ENCODE peak calls at places on chromosomes 16 and 17, in nine cellular contexts. X is iPS DF 6.9; N is left lung; L is PC-9; R is effector memory CD4-positive, alpha-beta T cell; V is IMR-90; C is ovary; W is SJSA1; J is kidney. G is an unnamed sample. For H3K9me3, the result is how much of the 10 kb centered on the place peaks cover.

GRCh38 chr17:74739227-74739831 is 2.3 kb downstream of the RAB37 start:
- DNase-seq in X (no peak), N (no peak), L (no peak), R (no peak), V (no peak), C (no peak), W (no peak), J (no peak), G (no peak)

GRCh38 chr17:30586818-30587595 is 109.8 kb downstream of the GOSR1 start:
- DNase-seq in X (no peak), N (no peak), L (peak), R (no peak), V (peak), C (no peak), W (no peak), J (no peak), G (no peak)

GRCh38 chr16:2033057-2033911 is 6.6 kb downstream of the NHERF2 start:
- DNase-seq in X (no peak), N (no peak), L (no peak), R (no peak), V (peak), C (peak), W (peak), J (peak), G (peak)

GRCh38 chr16:80803341-80804060 is 897 bp downstream of the CDYL2 start:
- DNase-seq in X (no peak), N (peak), L (no peak), R (no peak), V (no peak), C (no peak), W (no peak), J (peak), G (peak)

GRCh38 chr16:66677179-66677578 is 19.4 kb downstream of the CMTM4 start:
- DNase-seq in X (no peak), N (no peak), L (no peak), R (no peak), V (no peak), C (no peak), W (no peak), J (no peak), G (no peak)

GRCh38 chr17:55391764-55392467 is 29.7 kb downstream of the MMD start:
- DNase-seq in X (no peak), N (no peak), L (no peak), R (no peak), V (no peak), C (no peak), W (no peak), J (no peak), G (no peak)

GRCh38 chr16:53773150-53773846 is 69.3 kb downstream of the FTO start:
- DNase-seq in X (peak), N (no peak), L (peak), R (no peak), V (peak), C (no peak), W (peak), J (no peak), G (no peak)

GRCh38 chr17:45120558-45120957 is 11.8 kb downstream of the PLCD3 start:
- DNase-seq in X (no peak), N (no peak), L (no peak), R (no peak), V (no peak), C (peak), W (no peak), J (no peak), G (no peak)

GRCh38 chr16:471353-472198 is 46.1 kb downstream of the RAB11FIP3 start:
- DNase-seq in X (peak), N (no peak), L (no peak), R (no peak), V (peak), C (no peak), W (no peak), J (no peak), G (peak)

GRCh38 chr17:80008383-80008840 is 27.3 kb downstream of the TBC1D16 start:
- DNase-seq in X (peak), N (peak), L (peak), R (peak), V (peak), C (peak), W (peak), J (peak), G (peak)

GRCh38 chr16:11957591-11958395 is 7.2 kb upstream of the TNFRSF17 start:
- DNase-seq in X (no peak), N (no peak), L (no peak), R (no peak), V (peak), C (no peak), W (no peak), J (no peak), G (no peak)

GRCh38 chr17:8837438-8838075 is 29.9 kb downstream of the PIK3R6 start:
- DNase-seq in X (no peak), N (no peak), L (no peak), R (no peak), V (no peak), C (no peak), W (peak), J (no peak), G (no peak)

GRCh38 chr17:50199651-50200446 is 1.6 kb downstream of the COL1A1 start:
- DNase-seq in X (no peak), N (peak), L (peak), R (peak), V (peak), C (peak), W (peak), J (peak), G (peak)

GRCh38 chr17:28682655-28683054 is 20.6 kb downstream of the SUPT6H start:
- DNase-seq in X (no peak), N (no peak), L (no peak), R (no peak), V (no peak), C (no peak), W (no peak), J (peak), G (no peak)

GRCh38 chr17:31877911-31878702 is 19.1 kb upstream of the COPRS start:
- DNase-seq in X (no peak), N (no peak), L (no peak), R (no peak), V (peak), C (no peak), W (no peak), J (no peak), G (no peak)

GRCh38 chr17:17254026-17254425 is 17.1 kb upstream of the FLCN start:
- DNase-seq in X (no peak), N (no peak), L (no peak), R (no peak), V (peak), C (no peak), W (no peak), J (no peak), G (no peak)

GRCh38 chr16:61791465-61791864 is 244.8 kb downstream of the CDH8 start:
- DNase-seq in X (no peak), N (no peak), L (no peak), R (no peak), V (no peak), C (no peak), W (no peak), J (no peak), G (no peak)

GRCh38 chr16:14502256-14502875 is 127.7 kb downstream of the PARN start:
- DNase-seq in X (no peak), N (no peak), L (peak), R (no peak), V (no peak), C (no peak), W (no peak), J (no peak), G (no peak)

GRCh38 chr17:52036416-52036815 is 122.1 kb downstream of the CA10 start:
- DNase-seq in X (no peak), N (no peak), L (no peak), R (no peak), V (no peak), C (no peak), W (no peak), J (no peak), G (no peak)

GRCh38 chr16:86628614-86629013 is 50.3 kb downstream of the FOXL1 start:
- DNase-seq in X (no peak), N (no peak), L (no peak), R (no peak), V (peak), C (no peak), W (no peak), J (no peak), G (no peak)

GRCh38 chr16:28012031-28012445 is 51.5 kb downstream of the GSG1L start:
- DNase-seq in X (no peak), N (no peak), L (no peak), R (no peak), V (peak), C (no peak), W (no peak), J (no peak), G (no peak)

GRCh38 chr16:86064431-86065250 is 165.7 kb downstream of the IRF8 start:
- DNase-seq in X (no peak), N (peak), L (no peak), R (no peak), V (no peak), C (no peak), W (no peak), J (peak), G (no peak)

GRCh38 chr17:32161506-32162365 is 19.4 kb downstream of the RHOT1 start:
- DNase-seq in X (no peak), N (no peak), L (peak), R (no peak), V (peak), C (no peak), W (peak), J (no peak), G (no peak)

GRCh38 chr16:2686912-2687507 is 4.7 kb downstream of the KCTD5 start:
- DNase-seq in X (no peak), N (peak), L (no peak), R (no peak), V (no peak), C (no peak), W (no peak), J (peak), G (no peak)

GRCh38 chr17:2949469-2950044 is 113.8 kb downstream of the OR1D5 start:
- DNase-seq in X (no peak), N (no peak), L (peak), R (no peak), V (peak), C (no peak), W (no peak), J (no peak), G (no peak)

GRCh38 chr17:43791589-43791988 is 11.4 kb downstream of the CFAP97D1 start:
- DNase-seq in X (no peak), N (no peak), L (peak), R (no peak), V (peak), C (no peak), W (no peak), J (no peak), G (no peak)

GRCh38 chr17:980406-981291 is 1.1 kb upstream of the NXN start:
- DNase-seq in X (no peak), N (no peak), L (peak), R (peak), V (peak), C (peak), W (peak), J (peak), G (peak)

GRCh38 chr16:71557299-71557698 is 19.6 kb downstream of the TAT start:
- DNase-seq in X (no peak), N (no peak), L (no peak), R (no peak), V (no peak), C (no peak), W (no peak), J (no peak), G (no peak)

GRCh38 chr17:61384384-61385090 is 15.1 kb upstream of the TBX2 start:
- DNase-seq in X (no peak), N (peak), L (no peak), R (no peak), V (no peak), C (no peak), W (no peak), J (peak), G (no peak)

GRCh38 chr17:18181358-18181757 is 2.3 kb upstream of the ALKBH5 start:
- DNase-seq in X (no peak), N (no peak), L (no peak), R (no peak), V (peak), C (peak), W (no peak), J (no peak), G (no peak)

GRCh38 chr17:59565959-59566324 is 532 bp downstream of the DHX40 start:
- DNase-seq in X (peak), N (no peak), L (peak), R (peak), V (peak), C (peak), W (peak), J (peak), G (peak)

DNA sequence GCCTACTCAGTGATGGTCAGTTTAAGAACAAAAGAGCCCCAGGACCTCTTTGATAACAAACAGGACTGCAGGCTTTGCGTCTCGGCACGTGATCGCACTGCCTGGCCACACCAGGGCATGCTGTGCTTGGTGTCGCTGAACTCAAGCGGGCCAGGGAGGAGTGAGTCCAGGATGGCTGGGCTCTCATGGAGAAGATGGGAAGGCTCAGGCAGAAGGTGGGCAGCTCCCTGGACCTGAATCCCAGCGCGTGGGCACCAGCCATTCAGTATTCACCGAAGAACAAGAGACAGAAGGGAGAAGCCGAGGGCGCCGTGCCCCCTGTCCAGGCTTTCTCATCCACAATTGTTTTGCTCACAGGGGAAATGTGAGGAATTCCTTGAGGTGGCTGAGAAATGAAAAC is 11.9 kb downstream of the KATNB1 start:
- DNase-seq in X (no peak), N (no peak), L (no peak), R (no peak), V (no peak), C (no peak), W (no peak), J (no peak), G (no peak)
- H3K27ac ChIP-seq in X (no peak), N (no peak), L (no peak), R (no peak), V (no peak), C (no peak), W (no peak), J (no peak), G (no peak)

DNA sequence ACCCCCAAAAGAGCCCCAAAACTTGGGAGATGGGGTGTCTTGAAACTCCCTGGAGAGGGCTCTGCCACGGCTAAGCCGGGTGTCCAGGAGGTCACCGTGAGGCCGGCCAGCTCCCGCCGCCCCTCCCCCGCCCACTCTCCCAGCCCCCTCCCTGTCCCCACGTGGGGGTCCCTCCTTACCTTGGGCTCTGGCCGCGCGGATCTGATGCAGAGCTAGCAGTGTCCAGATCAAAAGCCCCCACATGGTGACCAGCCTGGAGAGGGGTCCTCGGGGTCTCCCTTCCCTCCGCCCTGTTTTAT is 450 bp downstream of the SDK2 start:
- DNase-seq in X (no peak), N (no peak), L (no peak), R (no peak), V (no peak), C (no peak), W (no peak), J (no peak), G (no peak)
- H3K4me3 ChIP-seq in X (peak), N (peak), L (no peak), R (peak), V (no peak), C (peak), W (no peak), J (no peak), G (peak)

GRCh38 chr17:22463110-22463850 is 771.0 kb downstream of the KCNJ18 start:
- DNase-seq in X (no peak), N (no peak), L (no peak), R (no peak), V (no peak), C (no peak), W (no peak), J (no peak), G (no peak)
- H3K9me3 ChIP-seq in X (under half), N (under half), L (under half), R (under half), V (under half), C (under half), W (under half), J (under half), G (under half)

GRCh38 chr17:39677072-39677471 is 8.8 kb downstream of the PNMT start:
- DNase-seq in X (no peak), N (peak), L (no peak), R (no peak), V (no peak), C (no peak), W (no peak), J (peak), G (no peak)
- H3K27ac ChIP-seq in X (no peak), N (no peak), L (no peak), R (no peak), V (no peak), C (no peak), W (no peak), J (peak), G (peak)

DNA sequence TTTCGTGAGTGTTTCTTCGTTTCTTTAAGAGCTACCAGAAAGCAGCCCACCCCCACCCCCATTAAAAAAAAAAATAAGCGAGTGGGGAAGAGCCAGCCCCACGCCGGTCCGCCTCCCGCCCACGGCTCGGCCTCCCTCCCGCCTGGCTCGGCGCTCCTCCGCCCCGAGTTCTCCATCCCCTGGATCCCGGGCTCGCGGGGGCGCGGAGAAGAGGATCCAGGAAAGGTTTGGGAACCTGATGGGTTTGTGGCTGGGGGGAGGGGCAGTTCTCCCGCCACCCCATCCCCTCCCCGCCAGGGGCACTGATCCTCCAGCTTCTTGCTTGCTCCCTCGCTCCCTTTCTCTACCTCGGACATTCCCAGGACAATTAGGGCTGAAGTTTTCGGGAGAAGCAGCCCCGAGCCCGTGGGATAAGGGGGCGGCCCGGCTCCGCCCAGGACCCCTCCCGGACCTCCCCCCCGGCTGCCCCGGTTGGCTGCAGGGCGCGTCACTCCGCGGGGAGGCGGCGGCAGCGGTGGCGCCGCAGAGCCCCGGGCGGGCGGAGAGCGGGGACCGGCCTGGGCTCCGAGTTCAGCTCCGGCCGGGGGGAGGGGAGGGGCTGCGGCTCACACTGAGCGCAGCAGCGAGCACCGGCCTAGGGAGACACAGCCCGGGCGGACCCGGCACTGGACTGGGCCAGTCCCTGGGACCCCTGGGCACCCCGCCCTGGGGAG is 1.0 kb upstream of the SALL1 start:
- DNase-seq in X (peak), N (peak), L (no peak), R (no peak), V (peak), C (peak), W (peak), J (peak), G (no peak)
- H3K4me3 ChIP-seq in X (peak), N (peak), L (no peak), R (no peak), V (peak), C (peak), W (peak), J (peak), G (peak)

GRCh38 chr16:35792516-35793285 is 2333.3 kb downstream of the TP53TG3F start:
- DNase-seq in X (no peak), N (peak), L (no peak), R (no peak), V (no peak), C (no peak), W (no peak), J (peak), G (no peak)
- H3K9me3 ChIP-seq in X (under half), N (half or more), L (under half), R (under half), V (under half), C (under half), W (under half), J (under half), G (under half)

GRCh38 chr16:89380681-89381080 is 109.7 kb downstream of the ANKRD11 start:
- DNase-seq in X (no peak), N (no peak), L (no peak), R (no peak), V (no peak), C (no peak), W (no peak), J (peak), G (no peak)
- H3K27ac ChIP-seq in X (no peak), N (no peak), L (no peak), R (no peak), V (no peak), C (no peak), W (no peak), J (no peak), G (no peak)

GRCh38 chr17:7589891-7590611 is at the start of gene SOX15:
- DNase-seq in X (no peak), N (no peak), L (peak), R (no peak), V (peak), C (no peak), W (no peak), J (peak), G (no peak)
- H3K4me3 ChIP-seq in X (peak), N (no peak), L (peak), R (no peak), V (no peak), C (peak), W (no peak), J (no peak), G (peak)

GRCh38 chr16:35149550-35149949 is 1690.1 kb downstream of the TP53TG3F start:
- DNase-seq in X (no peak), N (no peak), L (peak), R (no peak), V (no peak), C (no peak), W (no peak), J (no peak), G (no peak)

GRCh38 chr16:35148748-35149147 is 1689.3 kb downstream of the TP53TG3F start:
- DNase-seq in X (no peak), N (no peak), L (peak), R (no peak), V (no peak), C (no peak), W (no peak), J (no peak), G (no peak)

GRCh38 chr16:35147556-35148504 is 1688.4 kb downstream of the TP53TG3F start:
- DNase-seq in X (no peak), N (no peak), L (peak), R (no peak), V (no peak), C (no peak), W (peak), J (no peak), G (no peak)

GRCh38 chr16:35152067-35152627 is 1692.7 kb downstream of the TP53TG3F start:
- DNase-seq in X (no peak), N (no peak), L (peak), R (no peak), V (no peak), C (no peak), W (no peak), J (no peak), G (no peak)

GRCh38 chr16:35150805-35151312 is 1691.4 kb downstream of the TP53TG3F start:
- DNase-seq in X (no peak), N (no peak), L (no peak), R (no peak), V (no peak), C (no peak), W (no peak), J (no peak), G (no peak)
- H3K9me3 ChIP-seq in X (under half), N (half or more), L (under half), R (under half), V (under half), C (under half), W (under half), J (under half), G (under half)

DNA sequence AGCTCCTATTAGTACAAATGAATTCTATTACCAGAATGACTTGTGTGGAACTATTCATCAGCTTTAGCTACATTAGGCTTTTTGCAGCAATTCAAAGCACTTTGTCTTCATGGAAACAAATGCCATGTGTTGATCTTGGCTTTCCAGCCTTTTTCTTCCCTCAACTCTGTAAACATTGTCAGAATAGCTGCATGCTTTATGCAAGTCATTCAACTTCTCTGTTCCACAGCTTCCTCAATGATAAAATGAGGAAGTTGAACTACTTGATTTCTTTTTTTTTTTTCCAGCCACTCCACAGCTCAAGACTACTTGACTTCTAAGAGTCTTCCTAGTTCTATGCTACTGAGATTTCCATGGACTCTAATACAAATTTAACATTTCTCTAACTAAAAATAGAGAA is 41.1 kb downstream of the KIAA0753 start:
- DNase-seq in X (no peak), N (no peak), L (peak), R (no peak), V (peak), C (no peak), W (no peak), J (no peak), G (no peak)
- H3K27ac ChIP-seq in X (no peak), N (peak), L (no peak), R (no peak), V (no peak), C (no peak), W (peak), J (no peak), G (no peak)